ENCODE peak calls at places on chromosomes 11 and 22, in seven cellular contexts. R is foreskin fibroblast, K is lower leg skin, A is sigmoid colon, H is neural progenitor cell, P is GM10248, V is cardiac fibroblast. Q is an unnamed sample.

GRCh38 chr22:27616033-27616432 is 185.5 kb downstream of the MN1 start:
- DNase-seq in K (no peak), A (no peak), H (no peak), R (no peak), P (no peak), V (no peak), Q (no peak)

GRCh38 chr11:134537296-134537695 is 125.3 kb upstream of the B3GAT1 start:
- DNase-seq in K (no peak), R (no peak), V (no peak), A (peak; percentile 47), H (no peak), P (no peak), Q (no peak)

GRCh38 chr22:38832005-38832978 is 11.5 kb downstream of the NPTXR start:
- DNase-seq in H (no peak), K (no peak), P (no peak), V (no peak), R (no peak), A (peak; percentile 25), Q (peak; percentile 38)

GRCh38 chr11:72522186-72522585 is 87.9 kb upstream of the CLPB start:
- DNase-seq in V (no peak), K (no peak), H (no peak), A (no peak), R (no peak), P (no peak), Q (no peak)

GRCh38 chr22:32476286-32476685 is 1.7 kb downstream of the FBXO7 start:
- DNase-seq in K (no peak), A (no peak), R (no peak), H (no peak), V (no peak), P (peak; percentile 25), Q (no peak)

GRCh38 chr11:71451596-71452353 is 1.2 kb upstream of the NADSYN1 start:
- DNase-seq in K (no peak), P (no peak), V (no peak), A (peak; percentile 56), R (no peak), H (peak; percentile 44), Q (peak; percentile 59)

GRCh38 chr11:63565728-63566127 is 2.5 kb upstream of the PLAAT2 start:
- DNase-seq in V (no peak), R (no peak), H (no peak), K (no peak), A (no peak), P (no peak), Q (no peak)

GRCh38 chr22:31350410-31350863 is 4.3 kb upstream of the PATZ1 start:
- DNase-seq in P (no peak), K (no peak), A (no peak), R (no peak), V (peak; percentile 43), H (peak; percentile 37), Q (no peak)

GRCh38 chr22:45562537-45563361 is 60.1 kb downstream of the FBLN1 start:
- DNase-seq in H (no peak), V (no peak), A (no peak), K (no peak), P (no peak), R (no peak), Q (no peak)

GRCh38 chr11:46055371-46055770 is 65.9 kb downstream of the PHF21A start:
- DNase-seq in V (peak; percentile 21), K (no peak), P (no peak), A (no peak), R (peak; percentile 46), H (peak; percentile 34), Q (no peak)

GRCh38 chr22:27173530-27173929 is 516.1 kb downstream of the MIAT start:
- DNase-seq in R (no peak), K (no peak), A (no peak), V (no peak), H (no peak), P (no peak), Q (no peak)

GRCh38 chr11:47510231-47510630 is 42.7 kb downstream of the CELF1 start:
- DNase-seq in P (no peak), K (no peak), A (no peak), R (peak; percentile 43), V (no peak), H (no peak), Q (no peak)

GRCh38 chr11:128879817-128880216 is 11.3 kb upstream of the KCNJ5 start:
- DNase-seq in V (no peak), H (no peak), K (no peak), A (peak; percentile 17), P (no peak), R (no peak), Q (no peak)

GRCh38 chr11:16984229-16984628 is 30.0 kb downstream of the PLEKHA7 start:
- DNase-seq in V (no peak), H (no peak), P (no peak), A (no peak), K (no peak), R (no peak), Q (no peak)

GRCh38 chr11:326842-327580 is 6.4 kb upstream of the IFITM3 start:
- DNase-seq in K (peak; percentile 84), H (no peak), R (peak; percentile 51), P (peak; percentile 81), A (peak; percentile 93), V (peak; percentile 94), Q (peak; percentile 75)

GRCh38 chr22:46047841-46048595 is 71.1 kb upstream of the WNT7B start:
- DNase-seq in A (peak; percentile 72), R (no peak), K (no peak), V (no peak), P (no peak), H (no peak), Q (no peak)

GRCh38 chr11:118892515-118892914 is 8.8 kb downstream of the CXCR5 start:
- DNase-seq in K (no peak), R (no peak), H (no peak), P (no peak), V (no peak), A (no peak), Q (peak; percentile 44)

GRCh38 chr22:32880531-32880905 is 79.0 kb downstream of the TIMP3 start:
- DNase-seq in A (no peak), P (no peak), V (no peak), H (no peak), R (no peak), K (no peak), Q (no peak)

GRCh38 chr11:11536650-11537049 is 85.2 kb downstream of the GALNT18 start:
- DNase-seq in R (no peak), K (no peak), P (no peak), A (no peak), V (no peak), H (no peak), Q (no peak)

GRCh38 chr11:75536786-75537629 is 11.3 kb upstream of the GDPD5 start:
- DNase-seq in V (no peak), H (no peak), P (peak; percentile 81), A (no peak), R (no peak), K (no peak), Q (no peak)

GRCh38 chr11:12182650-12183511 is 72.5 kb downstream of the MICAL2 start:
- DNase-seq in K (no peak), P (no peak), H (no peak), R (peak; percentile 98), A (no peak), V (peak; percentile 97), Q (no peak)

GRCh38 chr11:34044664-34045485 is 6.7 kb upstream of the CAPRIN1 start:
- DNase-seq in A (no peak), K (peak; percentile 24), P (no peak), V (peak; percentile 83), H (peak; percentile 53), R (peak; percentile 84), Q (no peak)

GRCh38 chr11:122305018-122305417 is 189.0 kb upstream of the BLID start:
- DNase-seq in P (no peak), A (no peak), V (no peak), K (no peak), H (no peak), R (no peak), Q (no peak)

GRCh38 chr11:122308286-122308685 is 192.3 kb upstream of the BLID start:
- DNase-seq in V (no peak), A (no peak), H (no peak), R (no peak), P (no peak), K (no peak), Q (no peak)

GRCh38 chr11:122307480-122308085 is 191.6 kb upstream of the BLID start:
- DNase-seq in H (no peak), R (no peak), A (no peak), K (no peak), P (no peak), V (no peak), Q (no peak)

GRCh38 chr11:122306776-122307479 is 190.9 kb upstream of the BLID start:
- DNase-seq in V (no peak), R (no peak), A (no peak), K (no peak), P (no peak), H (no peak), Q (no peak)

DNA sequence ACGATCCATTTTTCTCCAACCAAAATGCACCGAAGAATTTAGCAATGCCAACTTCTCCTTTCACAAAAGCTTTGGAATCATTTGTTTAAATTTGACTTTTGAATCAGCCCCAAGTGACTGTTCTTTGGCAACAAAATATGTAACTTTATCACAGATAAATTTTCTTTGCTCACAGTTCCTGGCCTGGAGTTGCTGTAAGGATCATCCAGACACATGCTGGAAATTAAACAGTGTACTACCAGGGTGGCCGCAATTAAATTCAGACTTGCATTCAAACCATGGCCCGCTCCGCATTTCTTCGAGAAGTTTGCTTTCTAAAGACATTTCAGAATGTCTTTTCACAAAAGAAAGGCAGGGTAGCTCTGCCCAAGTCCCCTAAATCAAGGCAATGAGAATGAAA is 189.4 kb upstream of the BLID start:
- DNase-seq in V (peak; percentile 15), R (no peak), K (no peak), A (no peak), H (no peak), P (no peak), Q (no peak)
- TF ChIP-seq CTCF in V (no peak), R (no peak), K (no peak), A (no peak), H (no peak), P (no peak), Q (no peak)

GRCh38 chr11:5452712-5453111 is 3.6 kb downstream of the OR51I2 start:
- DNase-seq in K (no peak), R (no peak), P (no peak), V (no peak), A (no peak), H (no peak), Q (no peak)
- TF ChIP-seq CTCF in K (no peak), R (no peak), P (no peak), V (no peak), A (no peak), H (peak; percentile 27), Q (no peak)

GRCh38 chr11:123103326-123103980 is 41.5 kb upstream of the HSPA8 start:
- DNase-seq in K (peak; percentile 70), H (peak; percentile 62), P (no peak), A (peak; percentile 83), R (peak; percentile 65), V (peak; percentile 86), Q (no peak)
- TF ChIP-seq CTCF in K (no peak), H (peak; percentile 66), P (peak; percentile 44), A (peak; percentile 59), R (peak; percentile 51), V (peak; percentile 66), Q (no peak)

DNA sequence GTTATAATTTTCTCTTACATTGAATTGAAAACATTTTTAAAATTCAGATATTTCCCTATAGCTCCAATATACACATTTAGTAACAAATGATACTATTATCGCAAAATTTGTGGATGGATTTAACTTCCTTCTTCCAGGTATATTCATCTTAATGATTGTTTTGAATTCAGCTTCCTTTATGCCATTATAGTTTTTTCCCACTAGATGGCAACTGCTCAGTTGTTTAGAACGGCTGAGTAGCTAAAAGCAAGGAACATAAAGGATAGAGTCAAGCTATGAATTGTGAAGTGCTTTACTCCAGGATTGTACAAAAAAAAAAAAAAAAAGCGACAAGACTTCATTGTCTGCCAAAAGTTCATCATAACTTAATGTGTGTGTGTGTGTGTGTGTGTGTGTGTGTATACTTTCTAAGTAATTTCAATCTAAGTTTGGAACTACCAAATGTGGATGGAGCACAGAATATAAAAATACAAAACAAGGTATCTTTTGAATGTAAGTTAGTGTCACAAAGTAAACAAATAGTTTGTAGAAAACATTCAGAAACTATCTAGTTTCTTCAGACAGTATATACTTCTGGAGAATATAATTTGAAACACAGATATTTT is 846.4 kb downstream of the DLG2 start:
- DNase-seq in H (peak; percentile 34), K (no peak), V (peak; percentile 5), R (no peak), P (no peak), A (no peak), Q (no peak)
- TF ChIP-seq CTCF in H (peak; percentile 71), K (no peak), V (peak; percentile 58), R (peak; percentile 41), P (peak; percentile 18), A (no peak), Q (peak; percentile 11)